ENCODE peak calls at places on chromosomes 5 and 9, in seven cellular contexts. B is memory B cell; E is NK-92 treated with Interleukin-12 subunit alpha and Interleukin-12 subunit beta, amount 100 ng/mL, for 24 hours; J is left ventricle myocardium inferior; A is GM10248; F is fibroblast of lung; D is ACHN. M is an unnamed sample.

GRCh38 chr5:180352976-180353225 is 235 bp downstream of the GFPT2 start:
- DNase-seq in B (no peak), E (no peak), J (no peak), A (no peak), F (no peak), D (no peak), M (no peak)

GRCh38 chr9:128103589-128103962 is 24.0 kb downstream of the PTGES2 start:
- DNase-seq in B (no peak), E (no peak), J (no peak), A (no peak), F (no peak), D (no peak), M (no peak)

GRCh38 chr9:104876587-104876986 is 51.4 kb downstream of the ABCA1 start:
- DNase-seq in B (no peak), E (no peak), J (no peak), A (no peak), F (no peak), D (no peak), M (no peak)

GRCh38 chr9:20562051-20562450 is 60.2 kb downstream of the MLLT3 start:
- DNase-seq in B (no peak), E (no peak), J (no peak), A (no peak), F (peak), D (no peak), M (no peak)

GRCh38 chr9:27157086-27157485 is 48.1 kb downstream of the TEK start:
- DNase-seq in B (no peak), E (no peak), J (no peak), A (no peak), F (no peak), D (no peak), M (no peak)

GRCh38 chr5:97163360-97163764 is 19.7 kb downstream of the RIOK2 start:
- DNase-seq in B (peak), E (no peak), J (no peak), A (no peak), F (peak), D (peak), M (no peak)

GRCh38 chr9:107875571-107875980 is 386.0 kb upstream of the KLF4 start:
- DNase-seq in B (no peak), E (no peak), J (no peak), A (no peak), F (no peak), D (no peak), M (no peak)

GRCh38 chr5:159456722-159457462 is 126.6 kb upstream of the IL12B start:
- DNase-seq in B (no peak), E (peak), J (no peak), A (peak), F (no peak), D (peak), M (no peak)

GRCh38 chr5:116652196-116652729 is 77.6 kb upstream of the SEMA6A start:
- DNase-seq in B (no peak), E (no peak), J (peak), A (peak), F (peak), D (peak), M (peak)

GRCh38 chr5:67831081-67831480 is 384.5 kb upstream of the PIK3R1 start:
- DNase-seq in B (no peak), E (no peak), J (no peak), A (no peak), F (no peak), D (no peak), M (no peak)

GRCh38 chr5:2295476-2295875 is 412.8 kb upstream of the IRX4 start:
- DNase-seq in B (no peak), E (no peak), J (no peak), A (no peak), F (no peak), D (no peak), M (no peak)

GRCh38 chr9:69421908-69422801 is 97.1 kb downstream of the ENTREP1 start:
- DNase-seq in B (peak), E (peak), J (no peak), A (peak), F (peak), D (peak), M (peak)

GRCh38 chr9:125755340-125755739 is 8.2 kb downstream of the PBX3 start:
- DNase-seq in B (no peak), E (no peak), J (no peak), A (no peak), F (no peak), D (no peak), M (no peak)

GRCh38 chr5:67640011-67640410 is 443.4 kb upstream of the CD180 start:
- DNase-seq in B (no peak), E (no peak), J (no peak), A (no peak), F (peak), D (no peak), M (no peak)

GRCh38 chr5:127754259-127754658 is 51.1 kb downstream of the CCDC192 start:
- DNase-seq in B (no peak), E (no peak), J (no peak), A (no peak), F (peak), D (no peak), M (no peak)

GRCh38 chr5:57666582-57666981 is 184.0 kb upstream of the ACTBL2 start:
- DNase-seq in B (no peak), E (no peak), J (no peak), A (no peak), F (no peak), D (no peak), M (no peak)

GRCh38 chr5:68459500-68460139 is 244.1 kb downstream of the PIK3R1 start:
- DNase-seq in B (no peak), E (no peak), J (no peak), A (no peak), F (no peak), D (no peak), M (no peak)

GRCh38 chr5:6252581-6252980 is 125.8 kb downstream of the MED10 start:
- DNase-seq in B (no peak), E (no peak), J (no peak), A (no peak), F (no peak), D (no peak), M (no peak)

GRCh38 chr5:173903396-173904140 is 15.4 kb downstream of the CPEB4 start:
- DNase-seq in B (no peak), E (no peak), J (no peak), A (peak), F (no peak), D (no peak), M (no peak)

GRCh38 chr5:174735498-174736350 is 11.3 kb downstream of the MSX2 start:
- DNase-seq in B (no peak), E (no peak), J (no peak), A (no peak), F (no peak), D (peak), M (no peak)

GRCh38 chr5:64690417-64691151 is at the start of gene SHISAL2B:
- DNase-seq in B (no peak), E (no peak), J (no peak), A (peak), F (peak), D (peak), M (no peak)

GRCh38 chr9:115650768-115651167 is 502.8 kb upstream of the PAPPA start:
- DNase-seq in B (no peak), E (no peak), J (no peak), A (no peak), F (peak), D (no peak), M (no peak)

GRCh38 chr5:54753034-54753433 is 232.4 kb downstream of the ESM1 start:
- DNase-seq in B (peak), E (peak), J (no peak), A (peak), F (peak), D (no peak), M (no peak)

GRCh38 chr5:149175346-149176113 is 34.2 kb downstream of the ABLIM3 start:
- DNase-seq in B (no peak), E (no peak), J (peak), A (no peak), F (peak), D (no peak), M (peak)

GRCh38 chr5:178470693-178471025 is 119.5 kb downstream of the COL23A1 start:
- DNase-seq in B (no peak), E (no peak), J (no peak), A (no peak), F (no peak), D (no peak), M (no peak)

M was measured in amygdala.